ENCODE peak calls at places on chromosomes 6 and 20, in eight cellular contexts. I is A549, L is HepG2, V is tibial nerve, Q is esophagus muscularis mucosa, Y is GM12878, F is sigmoid colon, B is SK-N-SH. X is an unnamed sample.

GRCh38 chr6:1312444-1313363 is 806 bp downstream of the FOXQ1 start:
- DNase-seq in L (no peak), Q (no peak), Y (no peak), I (no peak), B (peak; percentile 30), V (no peak), F (no peak), X (no peak)

GRCh38 chr6:25173232-25173631 is 105.9 kb upstream of the CARMIL1 start:
- DNase-seq in Q (no peak), F (no peak), V (no peak), I (no peak), Y (no peak), B (no peak), L (no peak), X (no peak)

GRCh38 chr6:161486903-161487531 is 213.2 kb upstream of the AGPAT4 start:
- DNase-seq in Y (no peak), I (peak; percentile 7), B (no peak), F (no peak), Q (no peak), L (no peak), V (no peak), X (no peak)

GRCh38 chr6:835476-836160 is 142.7 kb upstream of the EXOC2 start:
- DNase-seq in L (no peak), Y (no peak), B (no peak), V (no peak), Q (no peak), I (peak; percentile 18), F (no peak), X (no peak)

GRCh38 chr6:20403766-20404640 is 2.3 kb downstream of the E2F3 start:
- DNase-seq in V (no peak), L (peak; percentile 52), F (no peak), Y (no peak), I (peak; percentile 16), Q (no peak), B (peak; percentile 66), X (peak; percentile 81)

GRCh38 chr6:45483021-45483420 is 105.3 kb upstream of the SUPT3H start:
- DNase-seq in Y (no peak), V (no peak), I (no peak), F (no peak), Q (no peak), L (no peak), B (no peak), X (no peak)

GRCh38 chr6:14502551-14502950 is 385.0 kb downstream of the CD83 start:
- DNase-seq in I (no peak), F (no peak), Q (peak; percentile 26), L (no peak), V (no peak), B (no peak), Y (no peak), X (no peak)

GRCh38 chr20:37567671-37568588 is 40.3 kb upstream of the BLCAP start:
- DNase-seq in Y (no peak), F (no peak), V (no peak), Q (peak; percentile 87), B (no peak), I (no peak), L (no peak), X (peak; percentile 44)

GRCh38 chr20:64077876-64078551 is 1.3 kb downstream of the RGS19 start:
- DNase-seq in I (no peak), Y (no peak), B (no peak), F (no peak), L (no peak), Q (no peak), V (no peak), X (no peak)

GRCh38 chr6:167567142-167568033 is 242.5 kb downstream of the TTLL2 start:
- DNase-seq in Y (no peak), B (no peak), Q (peak; percentile 62), L (no peak), F (peak; percentile 62), V (peak; percentile 74), I (no peak), X (no peak)

DNA sequence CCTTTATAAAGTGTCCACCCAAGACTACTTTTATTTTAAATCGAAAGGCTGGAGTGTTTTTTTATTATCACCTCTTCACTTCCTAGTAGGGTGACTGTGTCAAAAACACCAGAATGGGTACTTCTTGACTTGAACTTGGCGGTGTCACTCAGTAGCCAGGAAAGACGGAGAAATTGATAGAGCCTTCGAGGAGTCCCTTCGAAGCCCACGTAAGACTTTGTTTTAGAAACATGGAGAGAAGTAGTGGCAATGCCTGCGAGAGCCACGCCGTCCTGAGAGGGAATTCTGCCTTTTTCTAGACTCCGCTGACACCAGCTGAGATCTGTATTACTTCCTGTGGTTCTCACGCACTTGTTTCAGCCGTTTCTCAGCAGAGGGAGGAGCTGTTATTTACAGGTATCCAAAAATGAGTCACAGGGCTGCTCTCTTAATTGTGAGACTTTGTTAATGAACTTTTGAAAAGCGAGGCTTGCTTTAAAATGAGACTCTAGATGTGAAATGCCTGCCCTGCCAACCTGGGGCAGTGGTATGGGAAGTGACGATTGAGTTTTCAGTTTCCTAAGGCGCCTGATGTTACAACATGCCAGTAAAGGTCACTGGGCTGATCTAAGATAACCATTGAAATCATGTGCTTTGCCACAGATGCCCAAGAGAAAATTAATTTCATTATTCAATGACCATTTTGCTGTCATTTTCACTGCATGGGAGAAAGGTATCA is 852 bp downstream of the STX11 start:
- DNase-seq in B (no peak), Y (peak; percentile 88), F (no peak), I (no peak), V (no peak), L (no peak), Q (peak; percentile 88), X (no peak)
- TF ChIP-seq EP300 in B (no peak), Y (peak; percentile 94), F (no peak), I (no peak), V (no peak), L (no peak), Q (no peak), X (no peak)

GRCh38 chr20:56431451-56431850 is 19.4 kb downstream of the CASS4 start:
- DNase-seq in B (no peak), Q (no peak), I (no peak), Y (no peak), L (no peak), V (no peak), F (no peak), X (no peak)

GRCh38 chr20:56433880-56434255 is 21.8 kb downstream of the CASS4 start:
- DNase-seq in L (no peak), Y (no peak), V (no peak), Q (no peak), B (no peak), I (no peak), F (peak; percentile 20), X (no peak)

GRCh38 chr20:56430471-56430870 is 18.4 kb downstream of the CASS4 start:
- DNase-seq in Q (no peak), L (no peak), V (no peak), I (no peak), Y (no peak), B (no peak), F (no peak), X (no peak)

GRCh38 chr20:56430957-56431356 is 18.9 kb downstream of the CASS4 start:
- DNase-seq in B (no peak), F (no peak), Y (no peak), Q (no peak), I (no peak), V (no peak), L (no peak), X (no peak)

GRCh38 chr20:56433221-56433879 is 21.3 kb downstream of the CASS4 start:
- DNase-seq in F (no peak), Q (no peak), V (no peak), B (no peak), I (no peak), Y (no peak), L (no peak), X (no peak)
- H3K4me1 ChIP-seq in F (no peaks in the 10 kb centered on the region), Q (peaks cover 41% of the 10 kb centered on the region), V (no peaks in the 10 kb centered on the region), B (no peaks in the 10 kb centered on the region), I (no peaks in the 10 kb centered on the region), Y (peaks cover 10% of the 10 kb centered on the region), L (no peaks in the 10 kb centered on the region), X (peaks cover 20% of the 10 kb centered on the region)

GRCh38 chr6:12719017-12719416 is 2.5 kb downstream of the PHACTR1 start:
- DNase-seq in L (no peak), Y (no peak), F (no peak), I (no peak), B (no peak), V (no peak), Q (no peak), X (no peak)
- TF ChIP-seq EP300 in L (no peak), Y (no peak), F (no peak), I (no peak), B (no peak), V (no peak), Q (no peak), X (no peak)

DNA sequence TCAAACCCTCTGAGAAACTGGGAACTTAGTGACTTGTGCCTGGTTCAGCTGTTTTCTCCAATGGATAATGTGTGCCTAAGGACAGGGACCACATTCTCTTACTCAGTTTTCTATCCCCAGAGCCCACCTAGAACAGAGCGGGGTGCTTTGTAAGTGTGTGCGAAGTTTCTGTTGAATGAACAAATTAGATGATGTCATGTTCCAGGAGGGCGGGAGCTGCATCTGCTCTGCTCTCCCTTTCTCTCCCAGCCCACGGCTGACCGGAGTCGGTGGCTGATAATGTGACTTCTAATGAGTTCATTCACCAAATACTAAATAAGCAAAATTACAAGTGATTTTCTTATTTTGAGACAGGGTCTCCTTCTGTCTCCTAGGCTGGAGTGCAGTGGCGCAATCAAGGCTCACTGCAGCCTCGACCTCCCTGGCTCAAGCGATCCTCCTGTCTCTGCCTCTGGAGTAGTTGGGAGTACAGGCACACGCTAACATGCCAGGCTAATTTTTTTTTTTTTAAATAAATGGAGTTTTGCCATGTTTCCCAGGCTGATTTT is 60.7 kb upstream of the FNDC1 start:
- DNase-seq in B (no peak), I (no peak), Y (no peak), L (no peak), V (no peak), F (no peak), Q (no peak), X (no peak)
- H3K4me1 ChIP-seq in B (no peaks in the 10 kb centered on the region), I (no peaks in the 10 kb centered on the region), Y (peaks cover 37% of the 10 kb centered on the region), L (peaks cover 9% of the 10 kb centered on the region), V (no peaks in the 10 kb centered on the region), F (no peaks in the 10 kb centered on the region), Q (peaks cover 18% of the 10 kb centered on the region), X (peaks cover 36% of the 10 kb centered on the region)

GRCh38 chr6:127146935-127147334 is 28.5 kb downstream of the RSPO3 start:
- DNase-seq in L (no peak), I (no peak), F (no peak), B (no peak), Y (no peak), V (no peak), Q (no peak), X (no peak)
- TF ChIP-seq EP300 in L (no peak), I (no peak), F (no peak), B (no peak), Y (no peak), V (no peak), Q (no peak), X (no peak)

X was measured in suprapubic skin.